ENCODE peak calls at places on chromosomes 2 and 18, in seven cellular contexts. Y is HCT116, W is GM12878, K is SK-N-SH, B is HepG2, G is H1, M is K562. C is an unnamed sample.

GRCh38 chr18:23828426-23828825 is 139.2 kb downstream of the LAMA3 start:
- DNase-seq in Y (peak), W (no peak), K (no peak), B (peak), G (no peak), M (peak), C (peak)

GRCh38 chr18:63063171-63063570 is 256.4 kb downstream of the BCL2 start:
- DNase-seq in Y (no peak), W (no peak), K (no peak), B (no peak), G (no peak), M (no peak), C (no peak)

GRCh38 chr2:239555566-239555895 is 154.7 kb upstream of the HDAC4 start:
- DNase-seq in Y (no peak), W (no peak), K (no peak), B (no peak), G (no peak), M (no peak), C (no peak)

GRCh38 chr2:42042956-42043355 is 4.9 kb upstream of the PKDCC start:
- DNase-seq in Y (no peak), W (no peak), K (no peak), B (no peak), G (no peak), M (no peak), C (no peak)

GRCh38 chr18:58044370-58045264 is 591 bp downstream of the NEDD4L start:
- DNase-seq in Y (no peak), W (no peak), K (peak), B (no peak), G (no peak), M (peak), C (peak)

GRCh38 chr2:29000481-29000880 is 19.4 kb downstream of the TOGARAM2 start:
- DNase-seq in Y (no peak), W (peak), K (no peak), B (no peak), G (no peak), M (no peak), C (no peak)

GRCh38 chr2:237872178-237872887 is 12.9 kb downstream of the RAMP1 start:
- DNase-seq in Y (no peak), W (no peak), K (no peak), B (no peak), G (no peak), M (no peak), C (no peak)

GRCh38 chr2:211248841-211249240 is 692.4 kb downstream of the CPS1 start:
- DNase-seq in Y (peak), W (no peak), K (no peak), B (no peak), G (no peak), M (no peak), C (no peak)

GRCh38 chr2:81901017-81901416 is 1596.5 kb upstream of the LRRTM1 start:
- DNase-seq in Y (no peak), W (no peak), K (no peak), B (no peak), G (no peak), M (no peak), C (no peak)

GRCh38 chr2:170253721-170254230 is 75.8 kb downstream of the MYO3B start:
- DNase-seq in Y (no peak), W (no peak), K (no peak), B (no peak), G (no peak), M (no peak), C (no peak)

GRCh38 chr2:136230471-136230870 is 112.5 kb upstream of the CXCR4 start:
- DNase-seq in Y (no peak), W (no peak), K (no peak), B (no peak), G (no peak), M (no peak), C (no peak)

GRCh38 chr18:10051877-10052631 is 138.2 kb downstream of the VAPA start:
- DNase-seq in Y (no peak), W (no peak), K (no peak), B (peak), G (no peak), M (no peak), C (peak)

GRCh38 chr18:22471546-22472131 is 53.9 kb upstream of the CTAGE1 start:
- DNase-seq in Y (no peak), W (no peak), K (no peak), B (no peak), G (no peak), M (no peak), C (peak)

GRCh38 chr2:11830708-11831301 is 84.4 kb downstream of the LPIN1 start:
- DNase-seq in Y (no peak), W (no peak), K (no peak), B (no peak), G (no peak), M (no peak), C (no peak)

GRCh38 chr2:11835403-11835802 is 89.0 kb downstream of the LPIN1 start:
- DNase-seq in Y (no peak), W (no peak), K (no peak), B (no peak), G (no peak), M (no peak), C (no peak)

GRCh38 chr2:11832531-11832930 is 86.1 kb downstream of the LPIN1 start:
- DNase-seq in Y (no peak), W (no peak), K (no peak), B (no peak), G (no peak), M (no peak), C (no peak)

GRCh38 chr2:11831415-11831814 is 85.0 kb downstream of the LPIN1 start:
- DNase-seq in Y (no peak), W (no peak), K (no peak), B (no peak), G (no peak), M (no peak), C (no peak)

GRCh38 chr2:11833601-11834000 is 87.2 kb downstream of the LPIN1 start:
- DNase-seq in Y (no peak), W (no peak), K (no peak), B (no peak), G (no peak), M (no peak), C (no peak)
- H2AFZ ChIP-seq in Y (no peak), W (no peak), K (peak), B (peak), G (no peak), M (peak), C (no peak)

DNA sequence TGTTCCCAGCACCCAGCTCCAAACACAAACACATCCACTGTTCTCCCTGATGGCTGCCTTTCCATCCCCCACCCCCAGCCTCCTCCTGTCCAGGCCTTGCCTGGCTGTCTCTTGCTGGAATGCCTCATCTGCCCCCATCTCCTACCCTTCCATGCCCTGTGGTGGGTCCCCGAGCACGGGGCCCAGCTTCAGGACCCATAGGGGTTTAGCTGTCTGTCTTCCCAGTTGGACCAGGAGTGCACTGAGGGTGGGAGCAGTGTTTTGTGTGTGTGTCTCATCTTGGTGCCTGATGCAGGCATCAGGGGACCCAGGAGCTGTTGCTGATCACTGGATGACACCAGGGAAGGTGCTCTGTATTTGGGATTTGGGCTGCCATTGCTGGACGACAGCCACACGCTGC is 34.5 kb downstream of the GLI2 start:
- DNase-seq in Y (no peak), W (no peak), K (no peak), B (no peak), G (no peak), M (no peak), C (no peak)
- TF ChIP-seq MAX in Y (no peak), W (no peak), K (no peak), B (no peak), G (no peak), M (no peak), C (no peak)

GRCh38 chr2:15421761-15422160 is 139.4 kb downstream of the NBAS start:
- DNase-seq in Y (no peak), W (no peak), K (no peak), B (no peak), G (no peak), M (no peak), C (no peak)

GRCh38 chr2:15427987-15428386 is 133.1 kb downstream of the NBAS start:
- DNase-seq in Y (no peak), W (no peak), K (no peak), B (no peak), G (no peak), M (no peak), C (no peak)

GRCh38 chr2:15429032-15429431 is 132.1 kb downstream of the NBAS start:
- DNase-seq in Y (no peak), W (no peak), K (no peak), B (no peak), G (no peak), M (no peak), C (no peak)

GRCh38 chr2:15426606-15427005 is 134.5 kb downstream of the NBAS start:
- DNase-seq in Y (no peak), W (no peak), K (no peak), B (no peak), G (no peak), M (no peak), C (no peak)

DNA sequence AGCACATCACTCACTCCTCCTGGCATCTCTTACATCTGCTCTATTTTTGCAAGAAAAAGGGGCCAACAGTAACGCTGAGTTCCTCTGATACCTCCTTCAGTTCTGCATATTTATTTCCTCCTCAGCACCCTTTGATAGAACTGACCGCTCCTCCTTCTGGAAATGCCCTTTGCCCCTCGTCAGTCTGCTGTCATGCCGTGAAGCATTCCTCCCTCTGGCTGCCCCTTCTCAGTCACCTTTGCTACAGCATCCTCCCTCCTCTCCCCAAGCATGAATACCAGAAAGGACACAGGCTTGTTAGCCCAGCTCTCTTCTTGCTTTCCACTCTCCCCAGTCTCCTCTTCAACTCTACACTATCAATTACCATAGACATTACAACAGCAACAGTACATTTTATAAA is 135.4 kb downstream of the NBAS start:
- DNase-seq in Y (no peak), W (no peak), K (no peak), B (no peak), G (peak), M (no peak), C (no peak)
- H3K4me2 ChIP-seq in Y (no peak), W (no peak), K (no peak), B (no peak), G (peak), M (no peak), C (no peak)

GRCh38 chr2:180128861-180129260 is 121.8 kb upstream of the CWC22 start:
- DNase-seq in Y (no peak), W (no peak), K (no peak), B (no peak), G (no peak), M (no peak), C (no peak)

GRCh38 chr2:180125245-180125962 is 118.3 kb upstream of the CWC22 start:
- DNase-seq in Y (peak), W (peak), K (peak), B (peak), G (peak), M (no peak), C (peak)

GRCh38 chr2:180122874-180123273 is 115.8 kb upstream of the CWC22 start:
- DNase-seq in Y (no peak), W (no peak), K (no peak), B (no peak), G (no peak), M (no peak), C (no peak)

GRCh38 chr2:180124273-180124881 is 117.3 kb upstream of the CWC22 start:
- DNase-seq in Y (peak), W (peak), K (peak), B (peak), G (no peak), M (peak), C (peak)
- H2AFZ ChIP-seq in Y (peak), W (no peak), K (peak), B (no peak), G (no peak), M (no peak), C (no peak)

GRCh38 chr2:86302320-86302719 is 35.1 kb downstream of the REEP1 start:
- DNase-seq in Y (no peak), W (no peak), K (no peak), B (no peak), G (no peak), M (no peak), C (no peak)

GRCh38 chr2:86301010-86301409 is 36.4 kb downstream of the REEP1 start:
- DNase-seq in Y (no peak), W (no peak), K (no peak), B (no peak), G (no peak), M (no peak), C (peak)

GRCh38 chr2:86298411-86299390 is 38.7 kb downstream of the REEP1 start:
- DNase-seq in Y (no peak), W (no peak), K (peak), B (peak), G (no peak), M (no peak), C (peak)

GRCh38 chr2:86301711-86302202 is 35.7 kb downstream of the REEP1 start:
- DNase-seq in Y (no peak), W (no peak), K (no peak), B (no peak), G (no peak), M (no peak), C (peak)

DNA sequence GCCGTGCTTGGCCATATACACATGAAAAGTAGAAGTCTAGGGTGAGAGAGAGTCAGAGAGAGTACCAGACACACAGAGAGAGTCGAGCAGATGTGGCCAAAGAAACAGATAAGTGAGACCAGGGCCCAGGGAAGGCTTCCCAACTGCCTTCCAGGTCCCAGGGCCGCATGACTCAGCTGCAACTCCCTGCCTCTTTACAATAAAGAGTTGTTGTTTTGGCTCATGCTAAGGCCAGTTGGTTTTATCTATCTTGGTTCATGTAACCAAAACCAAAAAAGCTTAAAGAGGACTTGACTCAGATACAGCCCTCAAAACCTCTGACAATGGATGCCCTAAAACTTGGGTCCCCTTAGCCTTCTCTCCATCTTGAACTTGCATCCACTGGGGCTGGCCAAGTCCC is 36.9 kb downstream of the REEP1 start:
- DNase-seq in Y (no peak), W (no peak), K (no peak), B (no peak), G (no peak), M (no peak), C (no peak)
- TF ChIP-seq MAX in Y (no peak), W (no peak), K (no peak), B (no peak), G (no peak), M (no peak), C (no peak)

DNA sequence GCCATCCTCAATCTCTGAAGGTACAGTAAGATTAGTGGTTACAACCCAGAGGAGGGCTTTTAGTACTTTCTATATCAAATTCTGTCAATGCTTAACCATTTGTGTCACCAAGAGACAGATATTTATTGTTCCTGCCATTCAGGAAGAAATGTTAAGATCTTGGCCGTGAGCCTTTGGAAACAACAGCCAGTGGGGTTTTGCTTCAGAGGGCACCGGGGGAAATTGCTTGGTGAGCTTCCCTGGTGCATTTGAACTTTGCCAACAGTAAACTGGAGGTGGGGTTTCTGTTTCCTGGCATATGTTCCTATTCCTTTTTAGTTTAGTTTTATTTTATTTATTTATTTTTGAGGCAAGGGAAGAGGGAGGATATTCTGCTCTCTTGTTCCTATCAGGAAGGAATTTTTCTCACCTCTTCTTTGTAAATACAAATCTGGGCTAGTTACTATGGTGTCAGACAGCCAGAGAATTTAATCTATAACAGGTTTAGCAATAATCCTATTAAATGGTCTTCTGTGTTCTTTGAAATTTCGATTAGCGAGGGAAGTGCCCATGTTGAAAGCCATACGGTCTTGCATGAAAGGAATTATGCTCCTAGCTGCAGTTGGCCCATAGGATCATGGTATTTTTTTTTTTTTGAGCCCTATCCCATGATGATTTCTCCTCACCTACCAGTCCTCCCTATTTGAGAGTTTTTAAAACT is 95.7 kb downstream of the MAIP1 start:
- DNase-seq in Y (no peak), W (no peak), K (no peak), B (no peak), G (no peak), M (no peak), C (no peak)
- H3K4me2 ChIP-seq in Y (no peak), W (no peak), K (no peak), B (no peak), G (no peak), M (no peak), C (no peak)

DNA sequence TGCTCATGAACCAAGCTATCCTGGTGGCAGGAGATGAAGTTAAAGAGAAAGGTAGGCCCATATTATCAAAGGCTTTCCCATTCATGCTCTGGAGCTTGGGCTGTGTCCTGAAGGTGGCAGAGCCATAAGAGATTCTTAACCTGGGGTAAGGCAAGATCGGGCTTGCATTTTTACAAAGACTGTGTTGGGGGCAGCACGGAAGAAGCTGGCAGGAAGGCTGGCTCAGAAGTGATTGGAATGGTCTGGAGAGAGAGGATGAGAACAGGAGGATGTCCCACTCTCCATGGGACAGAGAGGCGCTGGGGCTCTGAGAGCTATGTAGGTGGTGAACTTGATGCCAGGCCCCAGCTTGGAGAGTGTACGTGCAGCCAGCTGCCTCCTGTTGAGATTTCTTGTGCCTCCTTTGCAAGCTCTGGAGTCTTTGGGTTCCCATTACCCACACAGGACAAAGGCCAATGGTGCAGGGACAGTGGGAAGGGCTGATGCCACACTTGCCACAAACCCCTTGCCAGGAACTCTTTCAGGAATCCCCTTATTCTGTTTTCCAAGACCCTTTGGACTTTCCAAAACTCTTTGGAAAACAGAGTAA is 40.6 kb upstream of the FZD5 start:
- DNase-seq in Y (no peak), W (no peak), K (no peak), B (no peak), G (no peak), M (no peak), C (no peak)
- H2AFZ ChIP-seq in Y (peak), W (no peak), K (peak), B (peak), G (peak), M (peak), C (peak)

GRCh38 chr2:46939596-46940359 is 24.2 kb upstream of the MCFD2 start:
- DNase-seq in Y (no peak), W (no peak), K (no peak), B (peak), G (no peak), M (no peak), C (no peak)
- TF ChIP-seq MAX in Y (no peak), W (no peak), K (no peak), B (peak), G (no peak), M (no peak), C (no peak)